ENCODE peak calls at places on chromosomes 2 and 18, in four cellular contexts. X is CD4-positive, alpha-beta T cell; Q is lower leg skin; T is AG04450. N is an unnamed sample.
A peak's percentile ranks its signal among the peaks of the same experiment; 100 is the strongest.

GRCh38 chr2:64985457-64985856 is 3.7 kb upstream of the SLC1A4 start:
- DNase-seq in X (no peak), Q (no peak), T (no peak), N (no peak)

GRCh38 chr18:21402272-21402671 is 160.2 kb downstream of the GREB1L start:
- DNase-seq in X (no peak), Q (no peak), T (no peak), N (no peak)

GRCh38 chr2:237022533-237022932 is 63.2 kb upstream of the COPS8 start:
- DNase-seq in X (no peak), Q (no peak), T (no peak), N (no peak)

GRCh38 chr2:174717273-174717672 is 47.0 kb downstream of the CHRNA1 start:
- DNase-seq in X (no peak), Q (no peak), T (no peak), N (no peak)

GRCh38 chr18:79092869-79093268 is 23.7 kb downstream of the ATP9B start:
- DNase-seq in X (no peak), Q (no peak), T (no peak), N (no peak)

GRCh38 chr18:50061876-50062517 is 132.9 kb downstream of the MYO5B start:
- DNase-seq in X (no peak), Q (no peak), T (no peak), N (no peak)

GRCh38 chr2:67641709-67642397 is 244.7 kb downstream of the ETAA1 start:
- DNase-seq in X (no peak), Q (no peak), T (no peak), N (no peak)

GRCh38 chr2:100857915-100858314 is 38.0 kb downstream of the NPAS2 start:
- DNase-seq in X (no peak), Q (no peak), T (peak; percentile 62), N (no peak)

GRCh38 chr2:133442393-133442792 is 125.9 kb downstream of the NCKAP5 start:
- DNase-seq in X (no peak), Q (no peak), T (no peak), N (no peak)

GRCh38 chr18:47750889-47751423 is 179.5 kb downstream of the SMAD2 start:
- DNase-seq in X (no peak), Q (no peak), T (no peak), N (no peak)

GRCh38 chr18:27483266-27483665 is 298.2 kb upstream of the CHST9 start:
- DNase-seq in X (no peak), Q (no peak), T (no peak), N (no peak)

GRCh38 chr18:3704556-3705162 is 254.7 kb downstream of the TGIF1 start:
- DNase-seq in X (no peak), Q (no peak), T (no peak), N (no peak)

GRCh38 chr18:48667276-48668254 is 128.7 kb downstream of the CTIF start:
- DNase-seq in X (no peak), Q (no peak), T (no peak), N (no peak)

GRCh38 chr2:133794114-133794513 is 225.9 kb upstream of the NCKAP5 start:
- DNase-seq in X (no peak), Q (no peak), T (no peak), N (no peak)

GRCh38 chr2:112958428-112959108 is 19.2 kb upstream of the IL36G start:
- DNase-seq in X (no peak), Q (peak; percentile 23), T (peak; percentile 30), N (no peak)

GRCh38 chr2:225354281-225354774 is 45.2 kb upstream of the NYAP2 start:
- DNase-seq in X (no peak), Q (no peak), T (no peak), N (no peak)

GRCh38 chr2:54042908-54043620 is 72.3 kb upstream of the PSME4 start:
- DNase-seq in X (no peak), Q (no peak), T (no peak), N (no peak)

GRCh38 chr2:43192039-43192438 is 34.4 kb downstream of the ZFP36L2 start:
- DNase-seq in X (no peak), Q (no peak), T (no peak), N (no peak)
- TF ChIP-seq CTCF in X (peak; percentile 21), Q (no peak), T (peak; percentile 36), N (peak; percentile 41)

DNA sequence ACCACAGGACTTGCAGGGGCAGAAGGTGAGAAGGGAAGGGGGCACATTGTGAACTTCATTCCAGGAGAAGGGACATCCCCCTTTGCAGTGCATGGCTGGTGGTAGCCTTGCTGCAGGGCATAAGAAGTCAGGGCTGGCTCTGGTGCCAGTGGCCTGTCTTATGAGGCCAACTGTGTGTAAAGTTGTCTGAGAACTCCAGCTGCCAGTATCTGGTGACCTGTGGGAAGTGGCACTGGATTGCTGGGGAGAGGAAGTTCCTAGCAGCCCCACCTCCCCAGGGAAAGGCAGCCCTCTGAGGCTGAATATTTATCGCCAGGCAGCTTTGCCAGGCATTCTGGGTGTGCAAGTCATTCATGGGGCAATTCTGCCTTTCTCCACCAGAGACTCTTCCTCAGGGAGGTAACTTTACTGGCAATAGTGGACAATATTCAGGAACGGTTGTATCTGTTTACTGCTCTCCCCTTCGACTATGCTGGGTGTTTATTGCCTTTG is 12.2 kb downstream of the TRPM8 start:
- DNase-seq in X (no peak), Q (no peak), T (no peak), N (no peak)
- TF ChIP-seq CTCF in X (no peak), Q (no peak), T (peak; percentile 13), N (no peak)

GRCh38 chr2:127371037-127371436 is 16.7 kb downstream of the MAP3K2 start:
- DNase-seq in X (no peak), Q (no peak), T (no peak), N (no peak)
- TF ChIP-seq CTCF in X (no peak), Q (no peak), T (no peak), N (no peak)

DNA sequence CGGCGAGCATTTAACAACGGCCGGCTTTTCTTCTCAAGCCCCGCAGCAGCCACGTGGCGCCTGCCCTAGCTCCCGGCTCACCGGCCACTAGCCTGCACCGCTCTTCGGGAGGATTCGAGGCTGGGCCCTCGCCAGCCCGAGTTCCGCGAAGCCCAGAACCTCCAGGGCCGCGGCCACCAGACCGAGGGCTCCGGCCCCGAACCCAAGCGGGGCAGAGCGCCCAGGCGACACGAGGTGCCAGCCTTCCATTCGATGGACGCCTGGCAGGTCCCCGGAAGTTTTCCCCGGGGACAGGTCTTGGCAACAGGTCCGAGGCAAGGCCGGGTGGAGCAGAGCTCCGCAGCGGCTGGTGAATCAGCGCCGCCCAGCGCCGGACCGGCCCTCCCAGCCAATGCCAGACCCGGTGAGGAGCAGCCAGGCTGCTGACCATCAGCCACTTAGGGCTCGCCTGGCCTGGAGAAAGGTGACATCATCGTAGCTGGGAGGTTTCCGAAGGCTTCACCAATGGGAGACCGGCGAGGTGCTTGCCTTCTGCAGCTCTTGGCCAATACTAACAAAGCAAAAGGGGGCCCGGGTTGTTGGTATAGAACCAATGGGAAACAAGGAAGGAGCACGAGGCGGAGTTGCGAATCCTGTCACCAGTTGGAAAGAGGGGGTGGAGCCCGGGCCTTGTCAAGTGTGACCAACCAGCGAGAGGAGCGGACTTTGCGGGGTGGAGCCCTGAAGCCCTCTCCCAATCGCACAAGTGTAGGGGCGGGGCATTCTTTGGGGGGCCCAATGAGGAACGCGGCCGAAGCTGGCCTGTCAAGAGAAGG is 467 bp upstream of the MXD1 start:
- DNase-seq in X (peak; percentile 99), Q (peak; percentile 100), T (peak; percentile 100), N (peak; percentile 99)
- TF ChIP-seq CTCF in X (no peak), Q (no peak), T (no peak), N (no peak)

DNA sequence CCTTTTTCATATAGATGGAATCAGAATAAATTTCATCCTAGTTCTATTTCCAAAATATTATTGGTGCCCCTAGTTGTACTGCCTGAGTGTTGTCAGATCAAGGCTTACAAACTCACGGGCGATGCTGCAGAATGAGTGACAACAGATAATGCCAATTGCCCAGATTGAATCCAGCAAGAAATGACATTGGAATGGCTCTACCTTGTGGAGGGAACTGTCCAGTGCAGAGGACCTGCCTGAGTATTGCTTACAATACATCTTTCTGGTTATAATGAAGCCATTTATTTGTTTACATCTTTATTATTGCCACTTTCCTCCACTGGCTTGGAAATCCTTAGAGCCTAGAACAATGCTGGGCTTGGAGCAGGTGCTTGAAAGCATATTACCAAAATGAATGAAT is 7.8 kb upstream of the IL1R2 start:
- DNase-seq in X (no peak), Q (no peak), T (no peak), N (no peak)
- TF ChIP-seq CTCF in X (no peak), Q (no peak), T (peak; percentile 46), N (no peak)

DNA sequence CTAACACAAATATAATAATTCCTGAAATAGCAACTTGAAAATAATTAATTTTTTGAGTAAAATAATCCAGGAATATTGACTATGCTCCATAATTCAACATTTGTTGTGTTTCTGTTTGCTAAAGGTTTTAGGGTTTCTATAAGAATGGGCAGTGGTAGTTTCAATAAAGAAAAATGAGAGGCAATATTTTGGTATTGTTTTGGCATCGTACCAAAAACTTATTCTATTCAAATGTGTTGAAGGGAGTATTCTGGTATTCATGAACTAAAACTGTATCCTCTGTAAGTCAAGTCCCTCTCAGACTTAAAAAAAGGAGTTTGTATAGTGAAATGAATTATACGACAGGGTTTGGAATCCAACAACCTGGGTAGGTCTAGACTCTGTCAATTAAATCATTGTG is 1245.6 kb upstream of the CELF4 start:
- DNase-seq in X (no peak), Q (no peak), T (no peak), N (no peak)
- TF ChIP-seq CTCF in X (no peak), Q (no peak), T (no peak), N (no peak)

GRCh38 chr2:219161097-219161496 is 482 bp upstream of the NHEJ1 start:
- DNase-seq in X (no peak), Q (no peak), T (no peak), N (no peak)
- TF ChIP-seq CTCF in X (no peak), Q (no peak), T (no peak), N (no peak)

GRCh38 chr2:179893616-179894015 is 32.2 kb upstream of the ZNF385B start:
- DNase-seq in X (no peak), Q (no peak), T (no peak), N (no peak)
- TF ChIP-seq CTCF in X (no peak), Q (no peak), T (no peak), N (no peak)